ENCODE peak calls at places on chromosomes 1 and 21, in four cellular contexts. L is endothelial cell of umbilical vein, C is GM12878, Y is K562. K is an unnamed sample.

GRCh38 chr1:234722904-234723588 is 113.1 kb upstream of the IRF2BP2 start:
- DNase-seq in L (peak), C (no peak), Y (peak), K (peak)

GRCh38 chr1:156390409-156391144 is 21.6 kb downstream of the RHBG start:
- DNase-seq in L (no peak), C (no peak), Y (no peak), K (no peak)

GRCh38 chr1:65791396-65791795 is 1.3 kb upstream of the PDE4B start:
- DNase-seq in L (no peak), C (no peak), Y (no peak), K (peak)

GRCh38 chr1:55188909-55189308 is 26.3 kb downstream of the USP24 start:
- DNase-seq in L (no peak), C (no peak), Y (no peak), K (no peak)

GRCh38 chr1:240999826-241000225 is 357.2 kb downstream of the RGS7 start:
- DNase-seq in L (no peak), C (no peak), Y (no peak), K (no peak)

GRCh38 chr1:17440074-17440826 is 773 bp upstream of the RCC2 start:
- DNase-seq in L (no peak), C (no peak), Y (peak), K (no peak)

GRCh38 chr1:216632980-216633379 is 90.2 kb downstream of the ESRRG start:
- DNase-seq in L (no peak), C (no peak), Y (no peak), K (no peak)

GRCh38 chr1:22914156-22914555 is 58.5 kb downstream of the LACTBL1 start:
- DNase-seq in L (no peak), C (no peak), Y (no peak), K (no peak)

GRCh38 chr1:92443893-92444292 is 42.8 kb downstream of the GFI1 start:
- DNase-seq in L (no peak), C (no peak), Y (no peak), K (no peak)

GRCh38 chr1:208127791-208128408 is 116.3 kb downstream of the PLXNA2 start:
- DNase-seq in L (no peak), C (no peak), Y (no peak), K (no peak)

GRCh38 chr1:214793708-214794107 is 190.7 kb downstream of the CENPF start:
- DNase-seq in L (no peak), C (no peak), Y (no peak), K (no peak)

GRCh38 chr1:246078126-246078887 is 428.8 kb downstream of the SMYD3 start:
- DNase-seq in L (no peak), C (no peak), Y (peak), K (no peak)

DNA sequence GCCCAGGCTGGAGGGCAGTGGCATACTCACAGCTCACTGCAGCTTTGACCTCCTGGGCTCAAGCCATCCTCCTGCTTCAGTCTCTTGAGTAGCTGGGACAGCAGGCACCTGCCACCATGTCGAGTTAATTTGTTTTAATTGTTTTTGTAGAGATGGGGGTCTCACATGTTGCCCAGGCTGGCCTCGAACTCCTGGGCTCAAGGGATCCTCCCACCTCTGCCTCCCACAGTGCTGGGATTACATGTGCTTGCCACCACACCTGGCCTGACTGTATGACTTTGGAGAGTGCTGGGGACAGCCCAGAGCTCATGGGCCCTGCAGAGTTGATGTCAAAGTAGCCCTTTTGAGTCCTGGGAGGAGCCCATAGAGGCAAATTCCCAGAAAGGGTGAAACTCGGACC is 1.8 kb downstream of the OBSCN start:
- DNase-seq in L (no peak), C (no peak), Y (no peak), K (no peak)
- TF ChIP-seq FOS in L (no peak), C (no peak), Y (no peak), K (no peak)

GRCh38 chr1:46517010-46517600 is 27.5 kb downstream of the DMBX1 start:
- DNase-seq in L (no peak), C (no peak), Y (peak), K (no peak)
- TF ChIP-seq FOS in L (no peak), C (no peak), Y (no peak), K (no peak)

GRCh38 chr21:17396948-17397347 is 115.9 kb upstream of the CXADR start:
- DNase-seq in L (no peak), C (no peak), Y (no peak), K (no peak)
- TF ChIP-seq FOS in L (no peak), C (no peak), Y (no peak), K (no peak)

DNA sequence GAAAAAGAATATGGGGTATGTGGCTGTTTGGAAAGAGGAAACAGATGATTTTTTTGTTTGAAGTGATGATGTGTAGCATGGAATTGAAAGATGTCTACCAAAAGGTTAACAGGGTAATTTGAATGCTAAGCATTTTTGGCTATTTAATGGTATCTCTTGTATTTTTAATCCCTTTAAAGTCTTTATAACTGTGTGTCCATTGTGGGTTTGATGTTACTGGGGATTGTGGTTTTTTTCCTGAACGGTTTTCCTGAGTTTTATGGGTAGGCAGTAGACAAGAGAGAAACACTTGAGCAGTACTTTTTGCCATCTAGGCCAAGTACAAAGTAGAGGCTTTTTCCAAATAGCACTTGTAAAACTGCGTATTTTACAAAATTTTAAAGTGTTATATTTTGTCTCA is 63.3 kb downstream of the PRDM2 start:
- DNase-seq in L (no peak), C (no peak), Y (no peak), K (no peak)
- TF ChIP-seq FOS in L (no peak), C (no peak), Y (no peak), K (no peak)

GRCh38 chr1:53210954-53211353 is 9.5 kb downstream of the CZIB start:
- DNase-seq in L (no peak), C (no peak), Y (no peak), K (no peak)

GRCh38 chr1:53206735-53207379 is 10.2 kb downstream of the CPT2 start:
- DNase-seq in L (no peak), C (no peak), Y (no peak), K (no peak)

GRCh38 chr1:53203466-53203865 is 6.8 kb downstream of the CPT2 start:
- DNase-seq in L (no peak), C (no peak), Y (no peak), K (no peak)

GRCh38 chr1:53210352-53210751 is 10.1 kb downstream of the CZIB start:
- DNase-seq in L (no peak), C (no peak), Y (no peak), K (no peak)

GRCh38 chr1:53207726-53208125 is 11.1 kb downstream of the CPT2 start:
- DNase-seq in L (no peak), C (no peak), Y (no peak), K (no peak)
- TF ChIP-seq FOS in L (no peak), C (no peak), Y (no peak), K (no peak)

DNA sequence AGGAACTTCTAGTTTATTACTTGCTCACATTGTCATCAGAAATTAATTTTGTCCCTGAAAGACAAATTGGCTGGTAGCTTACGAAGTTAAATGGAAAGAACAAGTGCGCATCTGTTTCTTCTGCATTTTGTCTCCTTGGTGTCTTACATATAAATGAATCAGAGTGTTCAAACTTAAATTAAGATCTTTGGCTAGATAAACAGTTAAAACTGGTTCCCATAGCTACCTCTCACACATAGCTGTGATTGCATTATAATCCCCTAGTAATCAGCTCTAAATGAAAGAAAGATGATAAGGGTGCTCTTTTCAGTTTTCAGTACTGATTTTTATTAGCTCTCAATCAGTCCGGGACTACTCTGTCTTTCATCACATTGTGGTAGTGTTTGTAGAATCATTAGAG is 124.2 kb upstream of the LMO4 start:
- DNase-seq in L (no peak), C (no peak), Y (no peak), K (no peak)
- TF ChIP-seq FOS in L (no peak), C (no peak), Y (no peak), K (no peak)

DNA sequence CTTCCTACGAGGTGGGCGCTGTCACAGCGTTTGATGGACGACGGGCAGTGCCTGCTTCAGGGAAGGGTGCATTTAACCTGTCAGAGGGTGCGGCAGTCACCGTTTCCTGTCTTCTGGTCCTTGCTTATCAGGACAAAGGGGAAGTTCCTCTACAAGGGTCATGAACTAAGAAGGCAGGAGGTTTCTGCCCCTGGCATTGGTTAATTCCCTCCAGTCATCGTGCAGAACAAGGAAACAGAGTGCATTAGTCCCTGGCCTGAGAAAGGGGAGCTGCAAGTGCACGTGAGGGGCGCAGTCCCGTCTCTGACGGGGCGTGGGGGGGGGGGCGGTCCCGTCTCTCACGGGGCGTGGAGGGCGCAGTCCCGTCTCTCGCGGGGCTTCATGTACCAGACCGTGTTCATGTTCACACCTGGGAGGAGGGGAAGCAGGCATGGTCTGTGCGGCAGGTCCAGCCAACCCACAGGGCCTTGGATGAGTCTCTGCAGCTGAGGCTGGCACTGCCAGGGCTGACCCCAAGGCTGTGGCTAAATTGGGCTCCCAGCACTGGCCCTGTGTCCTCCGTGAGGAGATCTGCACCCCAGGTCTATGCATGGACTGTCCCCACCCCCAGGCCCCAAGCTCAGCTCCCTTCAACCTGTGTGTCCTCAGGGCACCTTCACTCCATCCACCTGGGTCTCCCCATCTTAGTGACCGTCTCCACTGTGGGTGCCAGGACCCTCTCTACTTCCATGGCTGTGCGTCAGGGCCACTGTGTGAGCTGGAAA is 89.2 kb upstream of the COL6A1 start:
- DNase-seq in L (no peak), C (no peak), Y (no peak), K (no peak)
- TF ChIP-seq FOS in L (no peak), C (no peak), Y (no peak), K (no peak)